ENCODE peak calls at places on chromosomes 12 and 14, in four cellular contexts. S, L, P and G are unnamed samples. For H3K4me1, the result is how much of the 10 kb centered on the place peaks cover.

GRCh38 chr14:21169587-21169986 is 13.7 kb upstream of the OR5AU1 start:
- DNase-seq in S (no peak), P (no peak), L (no peak), G (no peak)

GRCh38 chr12:114625294-114625851 is 58.6 kb downstream of the TBX3 start:
- DNase-seq in L (peak), P (peak), S (peak), G (peak)

GRCh38 chr12:101670007-101670671 is 27.3 kb upstream of the CHPT1 start:
- DNase-seq in P (peak), S (no peak), L (peak), G (peak)

GRCh38 chr14:101979666-101980065 is 15.3 kb downstream of the DYNC1H1 start:
- DNase-seq in P (no peak), S (no peak), L (no peak), G (peak)

GRCh38 chr12:120571299-120571698 is 9.9 kb downstream of the POP5 start:
- DNase-seq in P (no peak), S (no peak), L (no peak), G (no peak)

GRCh38 chr14:97788364-97788763 is 991.2 kb downstream of the VRK1 start:
- DNase-seq in P (no peak), S (no peak), L (no peak), G (no peak)

GRCh38 chr12:127422935-127423585 is 843.9 kb upstream of the TMEM132C start:
- DNase-seq in L (no peak), S (no peak), P (no peak), G (no peak)

GRCh38 chr12:6961278-6961694 is 9.2 kb downstream of the PHB2 start:
- DNase-seq in L (no peak), S (peak), P (peak), G (no peak)

GRCh38 chr14:97058071-97058470 is 260.9 kb downstream of the VRK1 start:
- DNase-seq in P (no peak), L (no peak), S (no peak), G (no peak)

GRCh38 chr12:106769078-106769477 is 5.4 kb upstream of the RIC8B start:
- DNase-seq in S (no peak), L (peak), P (no peak), G (no peak)

GRCh38 chr12:58364389-58365086 is 423.2 kb downstream of the ATP23 start:
- DNase-seq in S (no peak), P (no peak), L (peak), G (peak)

GRCh38 chr12:63889236-63889635 is 44.7 kb downstream of the SRGAP1 start:
- DNase-seq in L (peak), P (no peak), S (no peak), G (no peak)

GRCh38 chr14:92507174-92507768 is 6.3 kb upstream of the RIN3 start:
- DNase-seq in P (peak), L (no peak), S (no peak), G (peak)

GRCh38 chr12:92144045-92144630 is 1.5 kb downstream of the BTG1 start:
- DNase-seq in S (peak), L (peak), P (peak), G (peak)

GRCh38 chr12:92143280-92143679 is 2.4 kb downstream of the BTG1 start:
- DNase-seq in S (no peak), L (no peak), P (no peak), G (no peak)

GRCh38 chr12:92141585-92142244 is 3.9 kb downstream of the BTG1 start:
- DNase-seq in L (no peak), S (no peak), P (no peak), G (no peak)

GRCh38 chr12:92140919-92141536 is 4.6 kb downstream of the BTG1 start:
- DNase-seq in P (no peak), S (no peak), L (no peak), G (no peak)

GRCh38 chr12:92142251-92142896 is 3.3 kb downstream of the BTG1 start:
- DNase-seq in P (no peak), S (no peak), L (no peak), G (no peak)
- H3K4me1 ChIP-seq in P (under half), S (under half), L (under half), G (under half)

DNA sequence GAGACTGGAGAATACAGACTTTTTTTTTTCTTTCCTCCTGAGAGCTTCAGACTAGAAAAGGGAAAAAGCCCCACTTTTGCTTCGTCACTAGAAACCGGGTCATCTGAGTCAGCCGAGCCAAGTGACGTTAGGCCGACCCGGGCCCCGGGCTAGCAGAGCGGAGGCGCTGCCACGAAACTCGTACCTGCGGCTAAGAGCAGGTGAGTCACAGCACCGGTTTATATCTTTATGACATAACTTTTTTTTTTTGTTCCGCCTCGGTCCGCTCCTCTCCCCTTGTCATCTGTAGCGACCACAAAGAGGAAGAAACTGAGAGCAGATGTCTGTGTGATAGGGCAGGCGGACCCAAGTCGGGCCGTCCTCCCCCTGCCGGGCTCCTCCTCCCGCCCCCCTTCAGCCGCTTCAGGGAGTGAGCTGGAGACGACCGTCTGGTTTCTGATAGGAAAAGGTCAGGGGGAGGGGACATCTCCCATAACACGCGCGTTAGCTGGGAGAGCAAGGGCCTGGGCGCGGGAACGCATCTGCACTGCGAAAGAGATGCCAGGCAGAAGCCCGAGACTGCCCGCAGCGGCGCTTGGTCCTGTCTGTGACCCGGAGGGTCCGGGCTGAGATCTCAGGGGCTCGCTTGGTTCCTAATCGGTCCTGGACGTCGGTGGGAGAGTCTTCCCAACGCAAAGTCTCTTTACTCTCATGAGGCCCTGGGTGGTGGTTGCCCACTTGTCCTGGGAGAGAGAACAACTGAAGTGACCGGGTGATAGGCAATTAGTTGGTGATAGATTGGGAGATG is 573 bp downstream of the TTC6 start:
- DNase-seq in P (peak), L (peak), S (peak), G (peak)
- H3K4me3 ChIP-seq in P (no peak), L (peak), S (peak), G (peak)

DNA sequence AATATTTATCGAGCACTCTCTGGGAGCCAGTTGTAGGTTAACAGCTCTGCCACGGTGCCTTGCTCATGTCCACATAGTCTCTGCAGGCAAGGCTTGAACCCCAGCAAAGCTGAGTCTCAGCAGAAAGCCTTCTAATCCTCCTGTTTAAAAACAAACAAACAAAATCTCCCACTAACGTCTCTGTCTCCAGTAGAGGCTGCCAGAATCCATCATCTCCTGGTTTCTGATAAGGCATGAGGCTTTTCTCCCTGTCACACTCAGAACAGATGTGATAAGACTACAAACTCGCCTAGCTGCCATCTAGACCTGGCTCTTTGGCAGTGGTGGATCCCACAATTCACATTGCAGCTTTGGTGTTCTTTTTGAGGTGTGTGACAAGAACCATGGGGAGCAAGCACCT is 813.2 kb downstream of the AACS start:
- DNase-seq in P (no peak), S (no peak), L (no peak), G (no peak)
- H3K4me1 ChIP-seq in P (under half), S (under half), L (under half), G (under half)

DNA sequence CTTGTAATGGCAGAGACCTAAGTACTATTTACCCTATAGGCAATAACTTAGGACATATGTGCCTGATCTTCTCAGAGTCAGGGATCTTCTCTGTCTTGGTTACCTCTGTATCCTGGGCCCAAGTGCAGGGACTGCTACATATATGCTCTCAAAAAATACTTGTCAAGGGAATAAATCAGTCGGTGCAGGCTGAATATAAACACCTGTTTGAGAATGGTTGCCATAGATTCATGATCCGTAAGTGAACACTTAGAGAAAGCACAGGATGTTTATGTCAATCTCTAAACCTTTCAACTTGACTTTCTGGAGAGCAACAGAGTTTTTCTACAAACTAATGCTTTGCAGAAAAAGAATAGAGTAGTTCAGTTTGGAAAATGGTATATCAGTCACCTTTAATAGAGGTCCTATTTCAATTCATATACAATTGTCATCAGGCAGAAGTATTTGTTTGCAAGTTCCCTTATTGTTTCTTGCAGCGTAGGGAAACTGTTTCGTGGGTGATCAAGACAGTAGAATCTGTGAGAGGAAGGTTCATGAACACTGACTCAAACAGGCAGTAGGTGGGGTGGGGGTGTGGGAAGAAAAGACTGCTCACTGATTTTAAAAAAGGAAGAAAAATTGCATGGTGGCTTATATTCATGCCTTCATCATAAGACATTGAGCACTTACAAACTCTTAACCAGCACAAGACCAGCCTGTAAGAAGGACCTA is 6.0 kb upstream of the UBE2N start:
- DNase-seq in L (no peak), S (no peak), P (no peak), G (no peak)
- H3K4me3 ChIP-seq in L (no peak), S (no peak), P (no peak), G (no peak)